ENCODE peak calls at places on chromosomes 5 and 9, in seven cellular contexts. One of them, this sample, is unnamed.

GRCh38 chr5:154611341-154611767 is 133.3 kb upstream of the HAND1 start:
- DNase-seq in brain microvascular endothelial cell: no peak
- DNase-seq in neural crest cell: no peak
- DNase-seq in GM23338: peak; percentile 57
- DNase-seq in spleen: no peak
- DNase-seq in heart right ventricle: no peak
- DNase-seq in IMR-90: peak; percentile 18
- DNase-seq in this sample: no peak

GRCh38 chr5:167820266-167820988 is 471.0 kb upstream of the WWC1 start:
- DNase-seq in brain microvascular endothelial cell: no peak
- DNase-seq in neural crest cell: no peak
- DNase-seq in GM23338: no peak
- DNase-seq in spleen: no peak
- DNase-seq in heart right ventricle: no peak
- DNase-seq in IMR-90: no peak
- DNase-seq in this sample: no peak

GRCh38 chr5:170576602-170577584 is 73.1 kb downstream of the KCNIP1 start:
- DNase-seq in brain microvascular endothelial cell: no peak
- DNase-seq in neural crest cell: no peak
- DNase-seq in GM23338: no peak
- DNase-seq in spleen: no peak
- DNase-seq in heart right ventricle: no peak
- DNase-seq in IMR-90: no peak
- DNase-seq in this sample: no peak

GRCh38 chr9:134488251-134488900 is 153.2 kb upstream of the COL5A1 start:
- DNase-seq in brain microvascular endothelial cell: peak; percentile 22
- DNase-seq in neural crest cell: no peak
- DNase-seq in GM23338: no peak
- DNase-seq in spleen: peak; percentile 76
- DNase-seq in heart right ventricle: peak; percentile 63
- DNase-seq in IMR-90: no peak
- DNase-seq in this sample: no peak

GRCh38 chr9:34578241-34579096 is 11.1 kb downstream of the CNTFR start:
- DNase-seq in brain microvascular endothelial cell: peak; percentile 43
- DNase-seq in neural crest cell: peak; percentile 63
- DNase-seq in GM23338: peak; percentile 75
- DNase-seq in spleen: no peak
- DNase-seq in heart right ventricle: no peak
- DNase-seq in IMR-90: peak; percentile 63
- DNase-seq in this sample: no peak

GRCh38 chr5:2736872-2737271 is 14.6 kb downstream of the IRX2 start:
- DNase-seq in brain microvascular endothelial cell: no peak
- DNase-seq in neural crest cell: no peak
- DNase-seq in GM23338: no peak
- DNase-seq in spleen: no peak
- DNase-seq in heart right ventricle: no peak
- DNase-seq in IMR-90: no peak
- DNase-seq in this sample: no peak

GRCh38 chr5:54736003-54736797 is 218.6 kb downstream of the SNX18 start:
- DNase-seq in brain microvascular endothelial cell: no peak
- DNase-seq in neural crest cell: no peak
- DNase-seq in GM23338: no peak
- DNase-seq in spleen: no peak
- DNase-seq in heart right ventricle: no peak
- DNase-seq in IMR-90: no peak
- DNase-seq in this sample: no peak

GRCh38 chr5:43572357-43572756 is 15.5 kb upstream of the PAIP1 start:
- DNase-seq in brain microvascular endothelial cell: no peak
- DNase-seq in neural crest cell: no peak
- DNase-seq in GM23338: no peak
- DNase-seq in spleen: no peak
- DNase-seq in heart right ventricle: no peak
- DNase-seq in IMR-90: no peak
- DNase-seq in this sample: no peak

GRCh38 chr9:89038354-89039091 is 47.3 kb downstream of the S1PR3 start:
- DNase-seq in brain microvascular endothelial cell: peak; percentile 65
- DNase-seq in neural crest cell: no peak
- DNase-seq in GM23338: no peak
- DNase-seq in spleen: no peak
- DNase-seq in heart right ventricle: no peak
- DNase-seq in IMR-90: peak; percentile 97
- DNase-seq in this sample: no peak

GRCh38 chr9:134544388-134545212 is 97.0 kb upstream of the COL5A1 start:
- DNase-seq in brain microvascular endothelial cell: peak; percentile 67
- DNase-seq in neural crest cell: peak; percentile 39
- DNase-seq in GM23338: peak; percentile 44
- DNase-seq in spleen: peak; percentile 46
- DNase-seq in heart right ventricle: no peak
- DNase-seq in IMR-90: peak; percentile 73
- DNase-seq in this sample: no peak

GRCh38 chr9:126955806-126956205 is 41.2 kb downstream of the RALGPS1 start:
- DNase-seq in brain microvascular endothelial cell: no peak
- DNase-seq in neural crest cell: no peak
- DNase-seq in GM23338: no peak
- DNase-seq in spleen: no peak
- DNase-seq in heart right ventricle: no peak
- DNase-seq in IMR-90: no peak
- DNase-seq in this sample: no peak

GRCh38 chr9:87639949-87640348 is 86.0 kb upstream of the CTSL start:
- DNase-seq in brain microvascular endothelial cell: no peak
- DNase-seq in neural crest cell: no peak
- DNase-seq in GM23338: no peak
- DNase-seq in spleen: no peak
- DNase-seq in heart right ventricle: no peak
- DNase-seq in IMR-90: no peak
- DNase-seq in this sample: no peak

GRCh38 chr5:78109891-78110324 is 184.6 kb downstream of the AP3B1 start:
- DNase-seq in brain microvascular endothelial cell: no peak
- DNase-seq in neural crest cell: no peak
- DNase-seq in GM23338: no peak
- DNase-seq in spleen: no peak
- DNase-seq in heart right ventricle: no peak
- DNase-seq in IMR-90: no peak
- DNase-seq in this sample: no peak

GRCh38 chr5:147930759-147931158 is 24.4 kb upstream of the C5orf46 start:
- DNase-seq in brain microvascular endothelial cell: no peak
- DNase-seq in neural crest cell: no peak
- DNase-seq in GM23338: no peak
- DNase-seq in spleen: no peak
- DNase-seq in heart right ventricle: no peak
- DNase-seq in IMR-90: no peak
- DNase-seq in this sample: no peak

GRCh38 chr5:147939431-147940114 is 33.2 kb upstream of the C5orf46 start:
- DNase-seq in brain microvascular endothelial cell: no peak
- DNase-seq in neural crest cell: no peak
- DNase-seq in GM23338: no peak
- DNase-seq in spleen: no peak
- DNase-seq in heart right ventricle: no peak
- DNase-seq in IMR-90: no peak
- DNase-seq in this sample: no peak

GRCh38 chr5:147935032-147935431 is 28.7 kb upstream of the C5orf46 start:
- DNase-seq in brain microvascular endothelial cell: peak; percentile 59
- DNase-seq in neural crest cell: no peak
- DNase-seq in GM23338: peak; percentile 82
- DNase-seq in spleen: no peak
- DNase-seq in heart right ventricle: no peak
- DNase-seq in IMR-90: peak; percentile 62
- DNase-seq in this sample: no peak
- TF ChIP-seq CTCF in brain microvascular endothelial cell: peak; percentile 39
- TF ChIP-seq CTCF in neural crest cell: peak; percentile 73
- TF ChIP-seq CTCF in GM23338: peak; percentile 92
- TF ChIP-seq CTCF in spleen: no peak
- TF ChIP-seq CTCF in heart right ventricle: peak; percentile 46
- TF ChIP-seq CTCF in IMR-90: peak; percentile 53
- TF ChIP-seq CTCF in this sample: peak; percentile 70

DNA sequence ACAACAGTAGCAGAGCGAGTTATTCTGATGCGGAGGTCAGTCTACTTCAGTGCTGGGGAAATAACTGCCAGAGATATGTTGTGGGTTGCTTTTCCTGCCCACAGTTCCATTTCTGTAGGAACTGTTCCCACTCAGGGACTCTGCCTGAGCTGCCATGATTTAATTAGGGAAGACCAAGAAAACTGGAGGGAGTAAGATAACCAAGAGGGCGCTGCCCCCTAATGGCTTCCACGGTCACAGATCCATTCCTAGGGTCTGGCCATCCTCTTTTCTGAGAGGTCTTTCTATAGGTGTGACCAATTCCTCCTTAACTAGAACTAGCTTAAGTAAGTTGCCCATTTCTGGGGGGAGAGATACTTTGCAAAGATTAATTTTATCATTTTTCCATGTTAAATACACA is 125.9 kb downstream of the APBA1 start:
- DNase-seq in brain microvascular endothelial cell: no peak
- DNase-seq in neural crest cell: peak; percentile 18
- DNase-seq in GM23338: peak; percentile 80
- DNase-seq in spleen: no peak
- DNase-seq in heart right ventricle: no peak
- DNase-seq in IMR-90: peak; percentile 25
- DNase-seq in this sample: no peak
- TF ChIP-seq CTCF in brain microvascular endothelial cell: peak; percentile 73
- TF ChIP-seq CTCF in neural crest cell: peak; percentile 50
- TF ChIP-seq CTCF in GM23338: peak; percentile 88
- TF ChIP-seq CTCF in spleen: no peak
- TF ChIP-seq CTCF in heart right ventricle: peak; percentile 27
- TF ChIP-seq CTCF in IMR-90: peak; percentile 40
- TF ChIP-seq CTCF in this sample: peak; percentile 67

GRCh38 chr5:21807953-21808352 is 1045.2 kb downstream of the CDH12 start:
- DNase-seq in brain microvascular endothelial cell: no peak
- DNase-seq in neural crest cell: no peak
- DNase-seq in GM23338: peak; percentile 21
- DNase-seq in spleen: no peak
- DNase-seq in heart right ventricle: no peak
- DNase-seq in IMR-90: peak; percentile 19
- DNase-seq in this sample: no peak

GRCh38 chr5:21806943-21807342 is 1046.2 kb downstream of the CDH12 start:
- DNase-seq in brain microvascular endothelial cell: peak; percentile 28
- DNase-seq in neural crest cell: no peak
- DNase-seq in GM23338: no peak
- DNase-seq in spleen: no peak
- DNase-seq in heart right ventricle: no peak
- DNase-seq in IMR-90: peak; percentile 87
- DNase-seq in this sample: no peak

GRCh38 chr5:21806271-21806670 is 1046.9 kb downstream of the CDH12 start:
- DNase-seq in brain microvascular endothelial cell: no peak
- DNase-seq in neural crest cell: no peak
- DNase-seq in GM23338: no peak
- DNase-seq in spleen: no peak
- DNase-seq in heart right ventricle: no peak
- DNase-seq in IMR-90: no peak
- DNase-seq in this sample: no peak

GRCh38 chr5:21802100-21802499 is 1051.0 kb downstream of the CDH12 start:
- DNase-seq in brain microvascular endothelial cell: no peak
- DNase-seq in neural crest cell: no peak
- DNase-seq in GM23338: no peak
- DNase-seq in spleen: no peak
- DNase-seq in heart right ventricle: no peak
- DNase-seq in IMR-90: no peak
- DNase-seq in this sample: no peak

DNA sequence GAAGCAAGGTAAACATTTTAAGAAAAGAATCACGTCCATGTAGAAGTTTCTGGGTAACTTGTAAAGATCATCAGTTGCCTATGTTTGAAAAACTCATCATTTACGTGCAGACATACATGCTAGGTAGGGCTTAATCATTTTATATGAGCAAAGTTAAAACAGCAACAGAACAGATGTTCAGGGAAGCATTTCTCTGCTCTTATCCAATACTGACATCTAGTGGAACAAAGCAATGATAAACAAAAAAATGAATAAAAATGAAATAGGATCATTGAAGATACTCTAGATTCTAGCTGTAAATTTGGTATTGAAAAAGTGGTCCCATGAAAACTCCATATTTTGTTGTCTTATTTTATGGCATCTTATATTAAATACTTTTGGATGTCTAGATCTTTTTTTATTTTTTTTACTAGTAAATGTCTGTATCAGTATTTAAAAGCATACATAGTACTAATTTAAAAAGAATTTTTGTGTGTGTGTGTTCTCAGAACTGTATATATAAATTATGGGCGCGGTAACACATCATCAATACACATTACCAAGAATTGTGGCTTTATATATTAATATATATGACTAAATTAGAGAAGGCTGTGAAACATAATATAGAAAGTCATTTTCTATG is 1050.2 kb downstream of the CDH12 start:
- DNase-seq in brain microvascular endothelial cell: no peak
- DNase-seq in neural crest cell: no peak
- DNase-seq in GM23338: peak; percentile 54
- DNase-seq in spleen: no peak
- DNase-seq in heart right ventricle: no peak
- DNase-seq in IMR-90: peak; percentile 56
- DNase-seq in this sample: no peak
- TF ChIP-seq CTCF in brain microvascular endothelial cell: peak; percentile 42
- TF ChIP-seq CTCF in neural crest cell: peak; percentile 85
- TF ChIP-seq CTCF in GM23338: peak; percentile 66
- TF ChIP-seq CTCF in spleen: peak; percentile 22
- TF ChIP-seq CTCF in heart right ventricle: peak; percentile 53
- TF ChIP-seq CTCF in IMR-90: peak; percentile 85
- TF ChIP-seq CTCF in this sample: peak; percentile 85

GRCh38 chr9:104863180-104863883 is 64.6 kb downstream of the ABCA1 start:
- DNase-seq in brain microvascular endothelial cell: peak; percentile 79
- DNase-seq in neural crest cell: peak; percentile 35
- DNase-seq in GM23338: peak; percentile 91
- DNase-seq in spleen: no peak
- DNase-seq in heart right ventricle: no peak
- DNase-seq in IMR-90: peak; percentile 93
- DNase-seq in this sample: no peak
- TF ChIP-seq CTCF in brain microvascular endothelial cell: peak; percentile 91
- TF ChIP-seq CTCF in neural crest cell: peak; percentile 82
- TF ChIP-seq CTCF in GM23338: peak; percentile 86
- TF ChIP-seq CTCF in spleen: peak; percentile 81
- TF ChIP-seq CTCF in heart right ventricle: peak; percentile 76
- TF ChIP-seq CTCF in IMR-90: peak; percentile 88
- TF ChIP-seq CTCF in this sample: peak; percentile 87

DNA sequence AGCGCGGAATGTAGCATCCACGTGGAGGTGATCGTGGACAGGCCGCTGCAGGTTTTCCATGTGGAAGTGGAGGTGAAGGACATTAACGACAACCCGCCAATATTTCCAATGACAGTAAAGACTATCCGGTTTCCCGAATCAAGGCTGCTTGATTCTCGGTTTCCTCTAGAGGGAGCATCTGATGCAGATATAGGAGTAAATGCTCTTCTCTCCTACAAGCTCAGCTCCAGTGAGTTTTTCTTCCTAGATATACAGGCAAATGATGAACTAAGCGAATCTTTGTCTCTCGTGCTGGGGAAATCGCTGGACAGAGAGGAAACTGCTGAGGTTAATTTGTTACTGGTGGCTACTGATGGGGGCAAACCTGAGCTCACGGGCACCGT is 598 bp downstream of the PCDHA2 start:
- DNase-seq in brain microvascular endothelial cell: no peak
- DNase-seq in neural crest cell: no peak
- DNase-seq in GM23338: peak; percentile 85
- DNase-seq in spleen: no peak
- DNase-seq in heart right ventricle: no peak
- DNase-seq in IMR-90: no peak
- DNase-seq in this sample: no peak
- TF ChIP-seq CTCF in brain microvascular endothelial cell: peak; percentile 32
- TF ChIP-seq CTCF in neural crest cell: peak; percentile 39
- TF ChIP-seq CTCF in GM23338: peak; percentile 63
- TF ChIP-seq CTCF in spleen: no peak
- TF ChIP-seq CTCF in heart right ventricle: no peak
- TF ChIP-seq CTCF in IMR-90: peak; percentile 7
- TF ChIP-seq CTCF in this sample: peak; percentile 38

This sample was measured in type B pancreatic cell.